ENCODE peak calls at places on chromosomes 2 and 18, in four cellular contexts. N, X, Y and Q are unnamed samples.

GRCh38 chr2:237942512-237942897 is 24.3 kb upstream of the UBE2F start:
- DNase-seq in N (no peak), X (no peak), Y (no peak), Q (no peak)

GRCh38 chr2:1550658-1551316 is 137.5 kb downstream of the TPO start:
- DNase-seq in N (peak; percentile 71), X (peak; percentile 80), Y (peak; percentile 52), Q (peak; percentile 97)

GRCh38 chr2:216636570-216637450 is 3.6 kb downstream of the IGFBP2 start:
- DNase-seq in N (peak; percentile 59), X (no peak), Y (peak; percentile 42), Q (peak; percentile 94)

GRCh38 chr2:206989306-206989705 is 50.0 kb downstream of the CPO start:
- DNase-seq in N (peak; percentile 64), X (peak; percentile 68), Y (peak; percentile 54), Q (peak; percentile 35)

GRCh38 chr2:128313076-128313836 is 5.4 kb downstream of the HS6ST1 start:
- DNase-seq in N (peak; percentile 40), X (peak; percentile 26), Y (peak; percentile 18), Q (peak; percentile 94)

GRCh38 chr2:109727929-109728447 is 66.1 kb upstream of the RGPD5 start:
- DNase-seq in N (no peak), X (no peak), Y (no peak), Q (no peak)

GRCh38 chr2:192500550-192501200 is 305.9 kb upstream of the TMEFF2 start:
- DNase-seq in N (no peak), X (no peak), Y (no peak), Q (peak; percentile 54)

GRCh38 chr18:35474884-35475283 is 22.9 kb downstream of the INO80C start:
- DNase-seq in N (no peak), X (no peak), Y (no peak), Q (peak; percentile 77)

GRCh38 chr2:49129034-49129433 is 25.3 kb downstream of the FSHR start:
- DNase-seq in N (no peak), X (no peak), Y (no peak), Q (no peak)

GRCh38 chr2:208175843-208176160 is 12.4 kb upstream of the CRYGA start:
- DNase-seq in N (no peak), X (no peak), Y (no peak), Q (no peak)

GRCh38 chr2:41933585-41934322 is 114.1 kb upstream of the PKDCC start:
- DNase-seq in N (no peak), X (no peak), Y (no peak), Q (peak; percentile 94)

GRCh38 chr2:33115728-33116127 is 169.0 kb downstream of the LTBP1 start:
- DNase-seq in N (no peak), X (no peak), Y (no peak), Q (no peak)

GRCh38 chr2:3124921-3125760 is 252.5 kb downstream of the EIPR1 start:
- DNase-seq in N (no peak), X (peak; percentile 5), Y (no peak), Q (no peak)

GRCh38 chr18:13445241-13445897 is 226.8 kb downstream of the LDLRAD4 start:
- DNase-seq in N (no peak), X (no peak), Y (no peak), Q (no peak)

GRCh38 chr2:171630812-171631626 is 56.2 kb upstream of the DYNC1I2 start:
- DNase-seq in N (no peak), X (no peak), Y (no peak), Q (no peak)

GRCh38 chr18:60292186-60292585 is 80.4 kb downstream of the MC4R start:
- DNase-seq in N (no peak), X (no peak), Y (no peak), Q (no peak)

GRCh38 chr2:159133795-159134194 is 152.7 kb downstream of the WDSUB1 start:
- DNase-seq in N (no peak), X (no peak), Y (no peak), Q (no peak)
- H3K4me1 ChIP-seq in N (peaks cover 73% of the 10 kb centered on the region), X (peaks cover 78% of the 10 kb centered on the region), Y (peaks cover 75% of the 10 kb centered on the region), Q (peaks cover 45% of the 10 kb centered on the region)

GRCh38 chr2:25308599-25308998 is 33.1 kb downstream of the DNMT3A start:
- DNase-seq in N (no peak), X (no peak), Y (no peak), Q (no peak)

GRCh38 chr2:25307949-25308557 is 33.7 kb downstream of the DNMT3A start:
- DNase-seq in N (no peak), X (no peak), Y (no peak), Q (no peak)

GRCh38 chr2:25310965-25311865 is 30.5 kb downstream of the DNMT3A start:
- DNase-seq in N (peak; percentile 68), X (peak; percentile 84), Y (peak; percentile 50), Q (no peak)

GRCh38 chr2:25310690-25310964 is 31.1 kb downstream of the DNMT3A start:
- DNase-seq in N (no peak), X (no peak), Y (no peak), Q (no peak)

GRCh38 chr2:25309402-25309801 is 32.3 kb downstream of the DNMT3A start:
- DNase-seq in N (no peak), X (no peak), Y (peak; percentile 55), Q (no peak)
- H3K4me1 ChIP-seq in N (peaks cover 56% of the 10 kb centered on the region), X (peaks cover 86% of the 10 kb centered on the region), Y (peaks cover 52% of the 10 kb centered on the region), Q (peaks cover 3% of the 10 kb centered on the region)

GRCh38 chr2:134225173-134225572 is 28.7 kb upstream of the MGAT5 start:
- DNase-seq in N (no peak), X (no peak), Y (no peak), Q (no peak)
- H3K4me1 ChIP-seq in N (peaks cover 3% of the 10 kb centered on the region), X (peaks cover 30% of the 10 kb centered on the region), Y (peaks cover 3% of the 10 kb centered on the region), Q (no peaks in the 10 kb centered on the region)

GRCh38 chr2:10404324-10405143 is 43.6 kb downstream of the ODC1 start:
- DNase-seq in N (no peak), X (no peak), Y (no peak), Q (peak; percentile 87)

GRCh38 chr2:10406016-10406415 is 42.1 kb downstream of the ODC1 start:
- DNase-seq in N (no peak), X (no peak), Y (no peak), Q (no peak)

GRCh38 chr2:10406491-10406890 is 41.6 kb downstream of the ODC1 start:
- DNase-seq in N (no peak), X (no peak), Y (no peak), Q (no peak)

GRCh38 chr2:10407432-10407831 is 40.7 kb downstream of the ODC1 start:
- DNase-seq in N (no peak), X (no peak), Y (no peak), Q (no peak)

DNA sequence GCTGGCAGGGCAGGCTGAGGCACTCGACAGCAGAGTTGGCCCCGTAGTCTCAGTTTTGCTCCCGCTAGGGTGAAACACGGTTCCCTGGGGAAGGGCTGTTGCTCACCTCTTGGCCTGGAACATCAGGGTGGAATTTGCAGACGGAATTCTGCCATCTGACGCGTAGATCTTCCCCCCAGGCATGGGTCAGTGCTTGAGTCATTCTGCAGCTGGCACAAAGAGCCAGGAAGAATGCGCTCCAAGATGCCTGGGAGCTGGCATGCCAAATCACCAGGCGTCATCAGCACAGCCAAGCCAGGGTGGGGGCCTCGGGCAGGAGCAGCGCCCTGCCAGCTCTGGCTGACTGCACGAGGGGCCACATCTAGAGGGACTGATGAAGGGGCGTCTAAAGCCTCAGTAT is 42.7 kb downstream of the ODC1 start:
- DNase-seq in N (peak; percentile 76), X (no peak), Y (peak; percentile 69), Q (peak; percentile 99)
- H3K4me1 ChIP-seq in N (peaks cover 90% of the 10 kb centered on the region), X (peaks cover 72% of the 10 kb centered on the region), Y (peaks cover 87% of the 10 kb centered on the region), Q (peaks cover 66% of the 10 kb centered on the region)